ENCODE peak calls at places on chromosome 19, in four cellular contexts. One of them, this sample, is unnamed.

GRCh38 chr19:1837625-1838105 is 10.6 kb downstream of the REXO1 start:
- DNase-seq in cardiac muscle cell: peak; percentile 38
- DNase-seq in prostate gland: no peak
- DNase-seq in sigmoid colon: no peak
- DNase-seq in this sample: peak; percentile 71

GRCh38 chr19:45995715-45996385 is 583 bp downstream of the CCDC61 start:
- DNase-seq in cardiac muscle cell: peak; percentile 64
- DNase-seq in prostate gland: no peak
- DNase-seq in sigmoid colon: no peak
- DNase-seq in this sample: no peak

GRCh38 chr19:51354742-51355148 is 11.4 kb downstream of the ETFB start:
- DNase-seq in cardiac muscle cell: peak; percentile 82
- DNase-seq in prostate gland: no peak
- DNase-seq in sigmoid colon: no peak
- DNase-seq in this sample: no peak

GRCh38 chr19:45607071-45608029 is 5.3 kb upstream of the GPR4 start:
- DNase-seq in cardiac muscle cell: peak; percentile 80
- DNase-seq in prostate gland: peak; percentile 57
- DNase-seq in sigmoid colon: peak; percentile 87
- DNase-seq in this sample: peak; percentile 87

GRCh38 chr19:37217533-37217854 is 520 bp upstream of the ZNF383 start:
- DNase-seq in cardiac muscle cell: no peak
- DNase-seq in prostate gland: no peak
- DNase-seq in sigmoid colon: no peak
- DNase-seq in this sample: no peak

GRCh38 chr19:35558400-35559280 is 4.8 kb downstream of the ATP4A start:
- DNase-seq in cardiac muscle cell: no peak
- DNase-seq in prostate gland: no peak
- DNase-seq in sigmoid colon: no peak
- DNase-seq in this sample: no peak

GRCh38 chr19:6828698-6829633 is 56.5 kb downstream of the VAV1 start:
- DNase-seq in cardiac muscle cell: no peak
- DNase-seq in prostate gland: no peak
- DNase-seq in sigmoid colon: no peak
- DNase-seq in this sample: no peak

GRCh38 chr19:39405261-39405912 is 1.3 kb upstream of the ZFP36 start:
- DNase-seq in cardiac muscle cell: no peak
- DNase-seq in prostate gland: no peak
- DNase-seq in sigmoid colon: no peak
- DNase-seq in this sample: no peak

GRCh38 chr19:4571305-4571917 is 11.9 kb upstream of the SEMA6B start:
- DNase-seq in cardiac muscle cell: peak; percentile 50
- DNase-seq in prostate gland: no peak
- DNase-seq in sigmoid colon: no peak
- DNase-seq in this sample: no peak

GRCh38 chr19:11736696-11737095 is 2.0 kb downstream of the ZNF823 start:
- DNase-seq in cardiac muscle cell: peak; percentile 46
- DNase-seq in prostate gland: no peak
- DNase-seq in sigmoid colon: peak; percentile 72
- DNase-seq in this sample: peak; percentile 31

GRCh38 chr19:45382426-45382825 is 12.1 kb upstream of the ERCC2 start:
- DNase-seq in cardiac muscle cell: no peak
- DNase-seq in prostate gland: no peak
- DNase-seq in sigmoid colon: no peak
- DNase-seq in this sample: no peak

GRCh38 chr19:56087647-56088346 is 33.3 kb downstream of the ZNF787 start:
- DNase-seq in cardiac muscle cell: no peak
- DNase-seq in prostate gland: no peak
- DNase-seq in sigmoid colon: no peak
- DNase-seq in this sample: no peak

GRCh38 chr19:4589579-4590410 is 30.3 kb upstream of the SEMA6B start:
- DNase-seq in cardiac muscle cell: no peak
- DNase-seq in prostate gland: no peak
- DNase-seq in sigmoid colon: no peak
- DNase-seq in this sample: no peak

GRCh38 chr19:13149628-13150186 is 468 bp downstream of the STX10 start:
- DNase-seq in cardiac muscle cell: peak; percentile 63
- DNase-seq in prostate gland: peak; percentile 37
- DNase-seq in sigmoid colon: peak; percentile 84
- DNase-seq in this sample: no peak

GRCh38 chr19:14167013-14167593 is 30.7 kb upstream of the ASF1B start:
- DNase-seq in cardiac muscle cell: no peak
- DNase-seq in prostate gland: no peak
- DNase-seq in sigmoid colon: no peak
- DNase-seq in this sample: no peak

GRCh38 chr19:16226184-16226591 is 28.5 kb downstream of the AP1M1 start:
- DNase-seq in cardiac muscle cell: no peak
- DNase-seq in prostate gland: no peak
- DNase-seq in sigmoid colon: no peak
- DNase-seq in this sample: no peak

DNA sequence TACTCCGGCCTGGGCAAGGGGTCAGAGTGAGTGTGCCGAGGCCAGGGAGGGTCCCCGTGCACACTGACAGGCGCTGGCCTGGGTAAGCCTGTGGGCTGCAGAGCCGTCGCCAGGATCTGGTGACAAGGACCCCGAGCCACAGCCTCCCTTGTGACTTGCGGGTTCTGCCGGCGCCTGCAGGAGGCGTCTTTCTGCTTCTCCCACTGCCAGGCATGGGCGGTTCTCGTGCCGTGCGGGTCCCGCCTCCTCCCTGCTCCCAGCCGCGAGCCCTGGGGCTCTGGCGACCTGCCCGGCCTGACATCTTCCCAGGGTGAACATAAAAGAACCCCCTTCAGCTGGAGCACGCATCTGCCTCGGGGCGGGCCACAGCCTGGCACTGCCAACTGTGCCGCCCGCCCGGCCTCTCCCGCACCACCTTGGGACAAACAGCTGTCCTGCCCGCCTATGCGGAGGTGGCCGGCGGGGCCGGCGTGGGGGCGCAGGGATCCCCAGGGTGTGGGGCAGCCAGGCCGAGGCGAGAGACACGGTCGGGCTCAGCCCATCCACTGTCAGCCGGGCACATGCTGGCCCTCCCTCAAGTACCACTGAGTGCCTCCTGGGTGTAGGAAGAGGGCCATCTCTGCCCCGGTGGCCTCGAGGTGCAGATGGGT is 1.5 kb upstream of the HCN2 start:
- DNase-seq in cardiac muscle cell: peak; percentile 86
- DNase-seq in prostate gland: peak; percentile 70
- DNase-seq in sigmoid colon: peak; percentile 80
- DNase-seq in this sample: peak; percentile 67
- TF ChIP-seq CTCF in cardiac muscle cell: peak; percentile 72
- TF ChIP-seq CTCF in prostate gland: no peak
- TF ChIP-seq CTCF in sigmoid colon: peak; percentile 11
- TF ChIP-seq CTCF in this sample: peak; percentile 49

GRCh38 chr19:3060852-3061182 is 1.5 kb downstream of the TLE5 start:
- DNase-seq in cardiac muscle cell: no peak
- DNase-seq in prostate gland: no peak
- DNase-seq in sigmoid colon: no peak
- DNase-seq in this sample: no peak

GRCh38 chr19:3059653-3060052 is 2.6 kb downstream of the TLE5 start:
- DNase-seq in cardiac muscle cell: no peak
- DNase-seq in prostate gland: no peak
- DNase-seq in sigmoid colon: no peak
- DNase-seq in this sample: no peak

GRCh38 chr19:3058009-3058820 is 4.1 kb downstream of the TLE5 start:
- DNase-seq in cardiac muscle cell: no peak
- DNase-seq in prostate gland: no peak
- DNase-seq in sigmoid colon: no peak
- DNase-seq in this sample: no peak

GRCh38 chr19:3057275-3057714 is 5.0 kb downstream of the TLE5 start:
- DNase-seq in cardiac muscle cell: peak; percentile 90
- DNase-seq in prostate gland: peak; percentile 93
- DNase-seq in sigmoid colon: peak; percentile 97
- DNase-seq in this sample: peak; percentile 61

GRCh38 chr19:3058821-3059314 is 3.4 kb downstream of the TLE5 start:
- DNase-seq in cardiac muscle cell: no peak
- DNase-seq in prostate gland: no peak
- DNase-seq in sigmoid colon: no peak
- DNase-seq in this sample: no peak
- H3K27me3 ChIP-seq in cardiac muscle cell: no peaks in the 10 kb centered on the region
- H3K27me3 ChIP-seq in prostate gland: no peaks in the 10 kb centered on the region
- H3K27me3 ChIP-seq in sigmoid colon: no peaks in the 10 kb centered on the region
- H3K27me3 ChIP-seq in this sample: no peaks in the 10 kb centered on the region

GRCh38 chr19:30084390-30084819 is 142.4 kb downstream of the URI1 start:
- DNase-seq in cardiac muscle cell: no peak
- DNase-seq in prostate gland: no peak
- DNase-seq in sigmoid colon: no peak
- DNase-seq in this sample: no peak

GRCh38 chr19:30086916-30087315 is 144.9 kb downstream of the URI1 start:
- DNase-seq in cardiac muscle cell: no peak
- DNase-seq in prostate gland: no peak
- DNase-seq in sigmoid colon: no peak
- DNase-seq in this sample: no peak

GRCh38 chr19:30083701-30084156 is 141.7 kb downstream of the URI1 start:
- DNase-seq in cardiac muscle cell: no peak
- DNase-seq in prostate gland: no peak
- DNase-seq in sigmoid colon: no peak
- DNase-seq in this sample: no peak

GRCh38 chr19:30086220-30086619 is 144.2 kb downstream of the URI1 start:
- DNase-seq in cardiac muscle cell: no peak
- DNase-seq in prostate gland: no peak
- DNase-seq in sigmoid colon: no peak
- DNase-seq in this sample: no peak

GRCh38 chr19:30085394-30085793 is 143.4 kb downstream of the URI1 start:
- DNase-seq in cardiac muscle cell: peak; percentile 11
- DNase-seq in prostate gland: no peak
- DNase-seq in sigmoid colon: no peak
- DNase-seq in this sample: no peak
- TF ChIP-seq CTCF in cardiac muscle cell: no peak
- TF ChIP-seq CTCF in prostate gland: no peak
- TF ChIP-seq CTCF in sigmoid colon: no peak
- TF ChIP-seq CTCF in this sample: no peak

GRCh38 chr19:41999071-41999877 is 5.2 kb upstream of the ATP1A3 start:
- DNase-seq in cardiac muscle cell: no peak
- DNase-seq in prostate gland: no peak
- DNase-seq in sigmoid colon: no peak
- DNase-seq in this sample: no peak
- H3K27me3 ChIP-seq in cardiac muscle cell: peaks cover 83% of the 10 kb centered on the region
- H3K27me3 ChIP-seq in prostate gland: peaks cover 17% of the 10 kb centered on the region
- H3K27me3 ChIP-seq in sigmoid colon: peaks cover 22% of the 10 kb centered on the region
- H3K27me3 ChIP-seq in this sample: peaks cover 35% of the 10 kb centered on the region

DNA sequence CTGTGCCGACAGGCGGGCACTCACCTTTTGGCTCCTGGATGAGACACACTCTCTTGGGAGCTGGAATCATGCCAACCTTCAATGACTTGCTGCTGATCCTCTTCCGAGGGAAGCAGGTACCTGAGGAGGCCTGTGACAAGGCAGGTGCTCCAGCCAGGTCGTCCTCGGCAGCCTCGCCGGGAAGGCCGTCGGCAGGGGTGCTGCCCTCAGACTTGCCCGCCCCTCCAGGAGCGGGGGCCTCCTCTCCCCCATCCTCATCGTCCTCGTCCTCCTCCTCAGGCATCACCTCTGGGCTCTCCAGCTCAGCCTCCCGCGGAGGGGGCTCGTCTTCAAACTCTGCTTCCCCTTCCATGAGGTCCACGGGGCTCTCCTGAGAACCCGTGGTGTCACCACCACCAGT is 29.2 kb downstream of the SUGP2 start:
- DNase-seq in cardiac muscle cell: no peak
- DNase-seq in prostate gland: no peak
- DNase-seq in sigmoid colon: no peak
- DNase-seq in this sample: no peak
- TF ChIP-seq CTCF in cardiac muscle cell: no peak
- TF ChIP-seq CTCF in prostate gland: no peak
- TF ChIP-seq CTCF in sigmoid colon: no peak
- TF ChIP-seq CTCF in this sample: no peak

GRCh38 chr19:47187797-47188196 is 43.2 kb downstream of the BBC3 start:
- DNase-seq in cardiac muscle cell: no peak
- DNase-seq in prostate gland: no peak
- DNase-seq in sigmoid colon: no peak
- DNase-seq in this sample: peak; percentile 75

GRCh38 chr19:47186337-47187022 is 44.5 kb downstream of the BBC3 start:
- DNase-seq in cardiac muscle cell: no peak
- DNase-seq in prostate gland: no peak
- DNase-seq in sigmoid colon: no peak
- DNase-seq in this sample: no peak

GRCh38 chr19:47187023-47187655 is 43.9 kb downstream of the BBC3 start:
- DNase-seq in cardiac muscle cell: no peak
- DNase-seq in prostate gland: no peak
- DNase-seq in sigmoid colon: no peak
- DNase-seq in this sample: no peak

GRCh38 chr19:47188507-47189033 is 42.4 kb downstream of the BBC3 start:
- DNase-seq in cardiac muscle cell: no peak
- DNase-seq in prostate gland: no peak
- DNase-seq in sigmoid colon: no peak
- DNase-seq in this sample: peak; percentile 27

GRCh38 chr19:47190167-47190727 is 40.8 kb downstream of the BBC3 start:
- DNase-seq in cardiac muscle cell: peak; percentile 89
- DNase-seq in prostate gland: peak; percentile 38
- DNase-seq in sigmoid colon: peak; percentile 76
- DNase-seq in this sample: peak; percentile 76
- H3K27me3 ChIP-seq in cardiac muscle cell: no peaks in the 10 kb centered on the region
- H3K27me3 ChIP-seq in prostate gland: no peaks in the 10 kb centered on the region
- H3K27me3 ChIP-seq in sigmoid colon: no peaks in the 10 kb centered on the region
- H3K27me3 ChIP-seq in this sample: no peaks in the 10 kb centered on the region

DNA sequence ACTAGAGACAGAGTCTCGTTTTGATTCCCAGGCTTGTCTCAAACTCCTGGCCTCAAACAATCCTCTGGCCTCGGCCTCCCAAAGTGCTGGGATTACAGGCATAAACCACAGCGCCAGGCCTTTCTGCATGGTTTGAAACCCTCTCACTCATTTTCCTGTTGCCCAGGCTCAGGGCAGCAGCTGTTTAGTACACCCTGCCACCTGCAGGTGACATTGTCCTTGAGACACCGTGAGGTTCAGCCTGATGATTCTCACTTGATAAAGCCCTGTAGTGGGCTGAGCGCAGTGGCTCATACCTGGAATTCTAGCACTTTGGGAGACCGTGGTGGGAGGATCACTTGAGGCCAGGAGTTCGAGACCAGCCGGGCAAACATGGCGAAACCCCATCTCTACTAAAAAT is 12.5 kb downstream of the IL12RB1 start:
- DNase-seq in cardiac muscle cell: no peak
- DNase-seq in prostate gland: no peak
- DNase-seq in sigmoid colon: no peak
- DNase-seq in this sample: no peak
- TF ChIP-seq CTCF in cardiac muscle cell: no peak
- TF ChIP-seq CTCF in prostate gland: no peak
- TF ChIP-seq CTCF in sigmoid colon: no peak
- TF ChIP-seq CTCF in this sample: no peak

GRCh38 chr19:28403698-28404099 is 809.3 kb downstream of the UQCRFS1 start:
- DNase-seq in cardiac muscle cell: no peak
- DNase-seq in prostate gland: no peak
- DNase-seq in sigmoid colon: no peak
- DNase-seq in this sample: no peak

GRCh38 chr19:28406966-28407365 is 806.0 kb downstream of the UQCRFS1 start:
- DNase-seq in cardiac muscle cell: peak; percentile 9
- DNase-seq in prostate gland: no peak
- DNase-seq in sigmoid colon: no peak
- DNase-seq in this sample: no peak

GRCh38 chr19:28404462-28404861 is 808.5 kb downstream of the UQCRFS1 start:
- DNase-seq in cardiac muscle cell: no peak
- DNase-seq in prostate gland: no peak
- DNase-seq in sigmoid colon: no peak
- DNase-seq in this sample: no peak

GRCh38 chr19:28402701-28403290 is 810.2 kb downstream of the UQCRFS1 start:
- DNase-seq in cardiac muscle cell: no peak
- DNase-seq in prostate gland: no peak
- DNase-seq in sigmoid colon: no peak
- DNase-seq in this sample: no peak

GRCh38 chr19:28406237-28406596 is 806.7 kb downstream of the UQCRFS1 start:
- DNase-seq in cardiac muscle cell: peak; percentile 12
- DNase-seq in prostate gland: no peak
- DNase-seq in sigmoid colon: no peak
- DNase-seq in this sample: no peak
- H3K27me3 ChIP-seq in cardiac muscle cell: peaks cover 4% of the 10 kb centered on the region
- H3K27me3 ChIP-seq in prostate gland: peaks cover 4% of the 10 kb centered on the region
- H3K27me3 ChIP-seq in sigmoid colon: no peaks in the 10 kb centered on the region
- H3K27me3 ChIP-seq in this sample: no peaks in the 10 kb centered on the region